ENCODE peak calls at places on chromosomes 13 and 19, in eight cellular contexts. I, V, O, C, A, D, W and T are unnamed samples.

GRCh38 chr13:32409561-32410440 is 18.1 kb downstream of the N4BP2L1 start:
- DNase-seq in W (no peak), C (no peak), O (peak; percentile 50), V (peak; percentile 60), D (peak; percentile 85), I (no peak), A (peak; percentile 66), T (peak; percentile 83)

GRCh38 chr19:47228937-47229673 is 1.9 kb downstream of the BBC3 start:
- DNase-seq in V (peak; percentile 40), C (no peak), W (no peak), A (peak; percentile 51), O (peak; percentile 42), I (no peak), D (peak; percentile 50), T (no peak)

GRCh38 chr13:107586216-107586615 is 629.1 kb downstream of the LIG4 start:
- DNase-seq in V (no peak), O (no peak), I (no peak), D (peak; percentile 58), W (no peak), A (peak; percentile 22), C (no peak), T (no peak)

GRCh38 chr19:16293133-16294085 is 31.2 kb upstream of the KLF2 start:
- DNase-seq in D (peak; percentile 98), V (no peak), I (no peak), C (no peak), W (no peak), O (peak; percentile 84), A (peak; percentile 96), T (no peak)

GRCh38 chr13:43246382-43246781 is 223.0 kb downstream of the DNAJC15 start:
- DNase-seq in C (no peak), I (no peak), A (no peak), V (no peak), W (no peak), D (no peak), O (no peak), T (no peak)

GRCh38 chr13:93147946-93148345 is 78.7 kb upstream of the GPC6 start:
- DNase-seq in I (no peak), W (no peak), C (no peak), A (peak; percentile 79), O (no peak), D (no peak), V (no peak), T (no peak)

GRCh38 chr13:105990256-105990958 is 545.1 kb downstream of the EFNB2 start:
- DNase-seq in D (peak; percentile 47), I (no peak), W (no peak), C (no peak), O (no peak), V (no peak), A (peak; percentile 54), T (no peak)

GRCh38 chr13:110277357-110277950 is 29.5 kb downstream of the COL4A1 start:
- DNase-seq in V (no peak), I (no peak), W (no peak), O (no peak), D (peak; percentile 61), A (no peak), C (no peak), T (no peak)

GRCh38 chr19:39115105-39115847 is 10.3 kb upstream of the PAK4 start:
- DNase-seq in O (no peak), I (no peak), V (no peak), C (no peak), W (no peak), D (no peak), A (no peak), T (no peak)

GRCh38 chr19:39111593-39112199 is 13.9 kb upstream of the PAK4 start:
- DNase-seq in W (no peak), D (no peak), V (no peak), O (no peak), I (no peak), A (no peak), C (peak; percentile 50), T (no peak)

GRCh38 chr19:39110263-39110967 is 15.2 kb upstream of the PAK4 start:
- DNase-seq in W (peak; percentile 48), C (peak; percentile 80), I (peak; percentile 46), O (peak; percentile 76), A (no peak), D (peak; percentile 27), V (peak; percentile 74), T (peak; percentile 55)

GRCh38 chr19:39112338-39112890 is 13.2 kb upstream of the PAK4 start:
- DNase-seq in D (no peak), O (no peak), A (peak; percentile 27), W (no peak), I (no peak), V (no peak), C (no peak), T (no peak)

DNA sequence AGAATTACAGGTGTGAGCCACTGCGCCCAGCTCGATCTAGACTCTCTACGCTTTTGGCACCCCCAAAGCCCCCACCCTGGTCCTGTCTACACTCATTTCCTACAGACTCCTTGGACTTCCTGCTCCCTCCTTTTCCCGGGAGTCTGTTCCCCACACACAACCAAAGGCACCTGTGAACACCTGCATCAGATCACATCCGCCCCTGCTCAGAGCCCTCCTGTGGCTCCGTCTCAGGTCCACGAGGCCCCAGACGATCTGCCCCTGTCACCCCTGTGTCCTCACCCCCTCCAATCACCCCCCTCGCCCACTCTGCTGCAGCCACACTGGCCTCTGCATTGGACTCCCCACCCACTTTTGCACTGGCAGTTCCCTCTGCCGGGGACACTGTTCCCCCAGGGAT is 12.4 kb upstream of the PAK4 start:
- DNase-seq in A (no peak), D (no peak), I (no peak), C (no peak), O (no peak), W (no peak), V (no peak), T (no peak)
- H2AFZ ChIP-seq in A (no peak overlapping the region), D (no peak overlapping the region), I (no peak overlapping the region), C (no peak overlapping the region), O (no peak overlapping the region), W (no peak overlapping the region), V (no peak overlapping the region), T (no peak overlapping the region)

GRCh38 chr13:19345916-19346422 is 164.3 kb upstream of the TUBA3C start:
- DNase-seq in O (no peak), W (no peak), A (no peak), C (peak; percentile 11), V (no peak), D (no peak), I (no peak), T (no peak)

DNA sequence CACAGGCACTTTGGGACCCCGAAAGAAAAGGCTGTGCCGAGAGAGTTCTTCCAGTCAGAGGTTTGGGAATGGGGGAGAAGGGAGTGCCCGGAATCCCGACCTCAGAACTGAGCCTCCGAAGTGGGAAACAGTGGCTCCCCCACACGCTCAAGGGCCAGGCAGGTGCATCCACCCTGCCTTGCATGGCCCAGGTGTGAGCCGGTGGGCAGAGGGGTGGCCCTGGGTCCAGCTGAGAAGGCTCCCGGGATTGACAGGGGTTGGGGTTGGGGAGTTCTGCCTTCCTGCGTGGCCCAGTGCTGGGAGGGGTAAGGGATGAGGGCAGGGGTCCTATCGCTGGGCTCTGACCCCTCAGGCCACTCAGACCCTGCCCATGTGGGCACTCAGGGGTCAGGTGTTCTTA is 163.5 kb upstream of the TUBA3C start:
- DNase-seq in O (no peak), I (no peak), W (no peak), V (no peak), D (no peak), C (no peak), A (no peak), T (no peak)
- H2AFZ ChIP-seq in O (no peak overlapping the region), I (no peak overlapping the region), W (no peak overlapping the region), V (no peak overlapping the region), D (no peak overlapping the region), C (no peak overlapping the region), A (no peak overlapping the region), T (no peak overlapping the region)

GRCh38 chr13:91304740-91305139 is 42.7 kb upstream of the MIR17HG start:
- DNase-seq in C (no peak), W (no peak), I (no peak), V (no peak), A (no peak), D (peak; percentile 10), O (no peak), T (no peak)

GRCh38 chr13:91311491-91311890 is 36.0 kb upstream of the MIR17HG start:
- DNase-seq in V (no peak), A (no peak), I (no peak), C (no peak), W (no peak), O (no peak), D (no peak), T (no peak)

GRCh38 chr13:91307887-91308286 is 39.6 kb upstream of the MIR17HG start:
- DNase-seq in V (no peak), W (no peak), D (no peak), A (no peak), O (no peak), I (no peak), C (no peak), T (no peak)

GRCh38 chr13:91305652-91306051 is 41.8 kb upstream of the MIR17HG start:
- DNase-seq in D (no peak), O (no peak), W (no peak), A (no peak), V (no peak), C (no peak), I (no peak), T (no peak)

DNA sequence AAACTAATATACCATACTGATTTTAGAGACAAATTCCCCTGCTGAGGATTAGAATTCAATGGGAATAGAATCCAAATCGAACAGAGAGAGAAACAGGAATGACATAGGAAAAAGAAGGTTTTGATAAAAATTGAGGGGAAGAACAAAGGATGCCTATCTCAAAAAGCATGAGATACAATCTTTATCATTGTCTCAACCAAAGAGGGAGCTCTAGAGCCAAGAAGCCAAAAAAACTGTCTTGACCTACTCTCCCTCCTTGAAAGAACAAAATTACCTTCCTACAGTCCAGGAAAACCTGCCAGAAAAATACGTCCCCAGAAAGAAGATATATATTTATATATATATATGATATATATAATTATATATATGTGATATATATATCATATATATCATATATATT is 39.2 kb upstream of the MIR17HG start:
- DNase-seq in C (no peak), I (no peak), V (peak; percentile 31), D (no peak), O (no peak), W (no peak), A (no peak), T (no peak)
- H2AFZ ChIP-seq in C (no peak overlapping the region), I (no peak overlapping the region), V (peak overlapping the region; percentile 57), D (no peak overlapping the region), O (no peak overlapping the region), W (peak overlapping the region; percentile 34), A (no peak overlapping the region), T (no peak overlapping the region)

GRCh38 chr19:33066543-33066942 is 1.9 kb upstream of the RHPN2 start:
- DNase-seq in I (no peak), A (no peak), O (no peak), C (no peak), W (no peak), V (no peak), D (no peak), T (no peak)

GRCh38 chr19:33062902-33063301 is 1.8 kb downstream of the RHPN2 start:
- DNase-seq in W (no peak), A (no peak), O (no peak), I (no peak), C (no peak), V (no peak), D (no peak), T (no peak)

GRCh38 chr19:33063356-33064116 is 1.2 kb downstream of the RHPN2 start:
- DNase-seq in A (no peak), C (peak; percentile 57), I (peak; percentile 39), V (peak; percentile 52), O (peak; percentile 60), W (peak; percentile 12), D (peak; percentile 33), T (peak; percentile 35)

GRCh38 chr19:33064117-33064777 is 441 bp downstream of the RHPN2 start:
- DNase-seq in C (peak; percentile 84), A (no peak), W (peak; percentile 17), V (no peak), O (peak; percentile 75), I (peak; percentile 77), D (no peak), T (peak; percentile 75)

GRCh38 chr19:33064778-33065550 is at the start of gene RHPN2:
- DNase-seq in O (peak; percentile 93), C (peak; percentile 96), V (peak; percentile 91), D (peak; percentile 66), I (peak; percentile 81), A (no peak), W (peak; percentile 69), T (peak; percentile 81)
- H2AFZ ChIP-seq in O (peak within 1 kb of the TSS; percentile 67), C (peak within 1 kb of the TSS; percentile 90), V (peak within 1 kb of the TSS; percentile 88), D (peak within 1 kb of the TSS; percentile 66), I (peak within 1 kb of the TSS; percentile 72), A (peak within 1 kb of the TSS; percentile 87), W (peak within 1 kb of the TSS; percentile 98), T (no peak within 1 kb of the TSS)